ENCODE peak calls at places on chromosomes 5 and 9, in seven cellular contexts. F, V, W, X, I, U and N are unnamed samples. For H3K9me3, the result is how much of the 10 kb centered on the place peaks cover.

GRCh38 chr5:89418821-89419085 is 535.8 kb upstream of the MEF2C start:
- DNase-seq in F (no peak), W (no peak), I (no peak), X (no peak), U (no peak), V (no peak), N (no peak)

GRCh38 chr9:38357350-38358114 is 35.0 kb upstream of the ALDH1B1 start:
- DNase-seq in X (peak), U (no peak), V (no peak), F (no peak), I (no peak), W (no peak), N (no peak)

GRCh38 chr9:98157372-98157771 is 35.1 kb downstream of the CORO2A start:
- DNase-seq in I (no peak), F (no peak), X (no peak), V (no peak), U (no peak), W (no peak), N (no peak)

GRCh38 chr5:156486394-156487238 is 159.7 kb downstream of the SGCD start:
- DNase-seq in U (no peak), V (no peak), W (no peak), X (no peak), I (no peak), F (no peak), N (no peak)

GRCh38 chr9:106886111-106887046 is 23.4 kb downstream of the ZNF462 start:
- DNase-seq in V (no peak), F (no peak), X (no peak), U (no peak), I (no peak), W (no peak), N (no peak)

GRCh38 chr9:134895849-134896833 is 15.5 kb downstream of the FCN2 start:
- DNase-seq in X (peak), I (no peak), F (no peak), U (no peak), V (no peak), W (peak), N (peak)

GRCh38 chr5:128478386-128479368 is 59.4 kb downstream of the FBN2 start:
- DNase-seq in V (no peak), X (no peak), I (no peak), F (no peak), U (no peak), W (no peak), N (no peak)

GRCh38 chr5:139670369-139671095 is 22.4 kb downstream of the CXXC5 start:
- DNase-seq in X (no peak), V (no peak), W (no peak), I (peak), U (no peak), F (no peak), N (no peak)

GRCh38 chr9:38039090-38039906 is 29.7 kb downstream of the SHB start:
- DNase-seq in W (no peak), U (no peak), V (no peak), F (no peak), X (no peak), I (no peak), N (no peak)

GRCh38 chr5:141507387-141508091 is 18.7 kb downstream of the PCDHGC5 start:
- DNase-seq in W (no peak), V (no peak), F (no peak), I (no peak), X (peak), U (no peak), N (no peak)

GRCh38 chr9:73154271-73154670 is 2.6 kb downstream of the ANXA1 start:
- DNase-seq in X (no peak), W (no peak), I (no peak), F (no peak), V (no peak), U (no peak), N (no peak)

GRCh38 chr5:127909821-127910220 is 173.7 kb upstream of the SLC12A2 start:
- DNase-seq in U (no peak), F (no peak), X (no peak), I (no peak), W (no peak), V (no peak), N (no peak)

GRCh38 chr9:136531904-136532798 is 13.7 kb downstream of the NOTCH1 start:
- DNase-seq in X (no peak), F (no peak), U (no peak), V (no peak), W (no peak), I (no peak), N (no peak)

GRCh38 chr5:129768715-129769114 is 20.8 kb downstream of the MINAR2 start:
- DNase-seq in W (no peak), V (no peak), F (no peak), U (no peak), X (no peak), I (no peak), N (no peak)

GRCh38 chr9:4750021-4750673 is 9.1 kb upstream of the AK3 start:
- DNase-seq in W (no peak), I (no peak), U (no peak), F (no peak), X (no peak), V (no peak), N (no peak)

GRCh38 chr5:92391-93220 is 638 bp downstream of the PLEKHG4B start:
- DNase-seq in F (no peak), U (no peak), X (no peak), I (no peak), W (no peak), V (no peak), N (no peak)

GRCh38 chr5:162657076-162657475 is 589.5 kb downstream of the GABRG2 start:
- DNase-seq in F (no peak), U (no peak), X (no peak), V (no peak), I (no peak), W (no peak), N (no peak)
- H3K9me3 ChIP-seq in F (under half), U (under half), X (under half), V (under half), I (under half), W (under half), N (under half)

GRCh38 chr5:33488558-33489355 is 48.0 kb downstream of the TARS1 start:
- DNase-seq in W (no peak), F (peak), U (no peak), V (no peak), I (no peak), X (no peak), N (no peak)

GRCh38 chr5:33491941-33492340 is 51.2 kb downstream of the TARS1 start:
- DNase-seq in W (no peak), V (no peak), F (no peak), X (no peak), U (no peak), I (no peak), N (no peak)

GRCh38 chr5:33489481-33490067 is 48.8 kb downstream of the TARS1 start:
- DNase-seq in F (peak), X (no peak), V (no peak), I (no peak), W (no peak), U (no peak), N (no peak)

GRCh38 chr5:33487256-33487655 is 46.5 kb downstream of the TARS1 start:
- DNase-seq in W (no peak), I (no peak), U (no peak), X (no peak), F (no peak), V (no peak), N (no peak)

GRCh38 chr5:33490071-33490665 is 49.4 kb downstream of the TARS1 start:
- DNase-seq in V (no peak), I (no peak), X (no peak), W (no peak), F (no peak), U (no peak), N (no peak)
- TF ChIP-seq CTCF in V (no peak), I (no peak), X (no peak), W (no peak), F (peak), U (no peak), N (no peak)

GRCh38 chr9:11742471-11742870 is 950.7 kb upstream of the TYRP1 start:
- DNase-seq in W (no peak), V (no peak), F (no peak), X (no peak), U (no peak), I (no peak), N (no peak)
- H3K9me3 ChIP-seq in W (under half), V (under half), F (under half), X (under half), U (under half), I (under half), N (under half)

GRCh38 chr5:175696855-175697198 is 39.0 kb downstream of the HRH2 start:
- DNase-seq in V (no peak), W (no peak), U (no peak), I (no peak), X (peak), F (no peak), N (no peak)
- TF ChIP-seq CTCF in V (no peak), W (no peak), U (no peak), I (no peak), X (no peak), F (peak), N (no peak)

GRCh38 chr5:178327931-178328711 is 95.5 kb upstream of the PHYKPL start:
- DNase-seq in X (no peak), F (no peak), I (no peak), U (no peak), W (no peak), V (no peak), N (no peak)
- H3K9me3 ChIP-seq in X (under half), F (under half), I (under half), U (under half), W (under half), V (under half), N (under half)

DNA sequence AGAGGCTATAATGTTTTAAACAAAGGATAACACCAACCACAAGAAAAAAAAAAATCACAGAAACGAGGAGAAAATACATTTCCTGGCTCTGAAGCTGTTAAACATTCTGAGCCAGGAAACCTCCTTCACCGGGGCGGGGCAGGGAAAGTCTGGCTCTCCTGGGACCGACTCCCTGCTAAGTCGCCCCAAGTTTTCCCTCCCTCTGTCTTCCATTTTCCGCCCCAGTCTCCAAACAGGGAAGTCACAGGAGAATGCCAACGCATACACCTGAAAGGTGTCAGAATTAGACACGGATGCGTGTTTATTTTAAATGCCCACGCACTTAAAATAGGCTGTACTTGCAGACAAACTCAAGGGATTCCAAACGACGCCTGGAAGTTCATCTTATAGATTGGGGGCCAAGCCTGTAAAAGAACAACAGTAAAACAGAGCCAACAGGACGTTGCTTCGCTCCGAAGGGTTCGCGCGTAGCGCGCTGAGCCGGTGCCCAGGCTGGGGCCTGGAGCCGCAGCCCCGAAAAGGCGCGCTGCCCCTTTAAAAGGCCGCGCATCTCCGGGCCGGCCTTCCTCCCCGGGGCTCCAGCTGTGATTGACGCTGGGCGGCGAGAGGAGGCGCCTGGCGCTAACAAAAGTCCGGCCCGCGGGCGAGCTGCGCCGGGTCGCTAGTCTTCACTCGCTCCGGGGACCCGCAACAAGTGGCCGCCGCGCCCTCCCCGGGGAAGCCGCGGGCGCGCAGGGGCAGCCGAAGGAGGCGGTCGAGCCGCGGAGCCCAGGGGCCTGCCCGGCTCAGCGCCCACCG is at the start of gene FBXL7:
- DNase-seq in X (peak), U (peak), F (peak), I (no peak), W (peak), V (peak), N (peak)
- TF ChIP-seq CTCF in X (peak), U (no peak), F (peak), I (no peak), W (no peak), V (no peak), N (no peak)

GRCh38 chr5:178532236-178532635 is 58.0 kb downstream of the COL23A1 start:
- DNase-seq in U (no peak), V (no peak), I (no peak), F (no peak), W (no peak), X (no peak), N (no peak)
- H3K9me3 ChIP-seq in U (under half), V (under half), I (under half), F (under half), W (under half), X (under half), N (under half)